ENCODE peak calls at places on chromosomes 1 and 21, in eight cellular contexts. One of them, this sample, is unnamed.
A peak's percentile ranks its signal among the peaks of the same experiment; 100 is the strongest.

GRCh38 chr1:242454262-242455051 is 70.0 kb downstream of the PLD5 start:
- DNase-seq in HFFc6: peak; percentile 16
- DNase-seq in CD8-positive, alpha-beta T cell: no peak
- DNase-seq in GM10248: peak; percentile 30
- DNase-seq in ovary: no peak
- DNase-seq in cardiac fibroblast: peak; percentile 57
- DNase-seq in GM20000: peak; percentile 34
- DNase-seq in brain microvascular endothelial cell: peak; percentile 6
- DNase-seq in this sample: no peak

GRCh38 chr1:198620951-198621824 is 17.7 kb upstream of the PTPRC start:
- DNase-seq in HFFc6: no peak
- DNase-seq in CD8-positive, alpha-beta T cell: peak; percentile 55
- DNase-seq in GM10248: peak; percentile 27
- DNase-seq in ovary: no peak
- DNase-seq in cardiac fibroblast: no peak
- DNase-seq in GM20000: peak; percentile 39
- DNase-seq in brain microvascular endothelial cell: no peak
- DNase-seq in this sample: no peak

GRCh38 chr1:169495916-169496315 is 10.2 kb upstream of the SLC19A2 start:
- DNase-seq in HFFc6: no peak
- DNase-seq in CD8-positive, alpha-beta T cell: no peak
- DNase-seq in GM10248: no peak
- DNase-seq in ovary: no peak
- DNase-seq in cardiac fibroblast: no peak
- DNase-seq in GM20000: no peak
- DNase-seq in brain microvascular endothelial cell: no peak
- DNase-seq in this sample: no peak

GRCh38 chr1:178693368-178693767 is 31.7 kb upstream of the RALGPS2 start:
- DNase-seq in HFFc6: no peak
- DNase-seq in CD8-positive, alpha-beta T cell: no peak
- DNase-seq in GM10248: no peak
- DNase-seq in ovary: no peak
- DNase-seq in cardiac fibroblast: no peak
- DNase-seq in GM20000: no peak
- DNase-seq in brain microvascular endothelial cell: no peak
- DNase-seq in this sample: no peak

GRCh38 chr1:212267017-212267416 is 18.2 kb upstream of the PPP2R5A start:
- DNase-seq in HFFc6: no peak
- DNase-seq in CD8-positive, alpha-beta T cell: no peak
- DNase-seq in GM10248: no peak
- DNase-seq in ovary: no peak
- DNase-seq in cardiac fibroblast: no peak
- DNase-seq in GM20000: no peak
- DNase-seq in brain microvascular endothelial cell: no peak
- DNase-seq in this sample: no peak

GRCh38 chr1:99297923-99298322 is 33.6 kb downstream of the PLPPR4 start:
- DNase-seq in HFFc6: no peak
- DNase-seq in CD8-positive, alpha-beta T cell: no peak
- DNase-seq in GM10248: no peak
- DNase-seq in ovary: no peak
- DNase-seq in cardiac fibroblast: no peak
- DNase-seq in GM20000: no peak
- DNase-seq in brain microvascular endothelial cell: no peak
- DNase-seq in this sample: no peak

GRCh38 chr1:204307334-204307883 is 52.3 kb downstream of the PLEKHA6 start:
- DNase-seq in HFFc6: no peak
- DNase-seq in CD8-positive, alpha-beta T cell: no peak
- DNase-seq in GM10248: no peak
- DNase-seq in ovary: peak; percentile 62
- DNase-seq in cardiac fibroblast: no peak
- DNase-seq in GM20000: no peak
- DNase-seq in brain microvascular endothelial cell: no peak
- DNase-seq in this sample: no peak

GRCh38 chr1:47875831-47876586 is 121.2 kb downstream of the TRABD2B start:
- DNase-seq in HFFc6: no peak
- DNase-seq in CD8-positive, alpha-beta T cell: no peak
- DNase-seq in GM10248: no peak
- DNase-seq in ovary: no peak
- DNase-seq in cardiac fibroblast: no peak
- DNase-seq in GM20000: no peak
- DNase-seq in brain microvascular endothelial cell: peak; percentile 8
- DNase-seq in this sample: no peak

GRCh38 chr1:229148041-229148671 is 122.8 kb upstream of the RAB4A start:
- DNase-seq in HFFc6: no peak
- DNase-seq in CD8-positive, alpha-beta T cell: no peak
- DNase-seq in GM10248: no peak
- DNase-seq in ovary: peak; percentile 32
- DNase-seq in cardiac fibroblast: no peak
- DNase-seq in GM20000: no peak
- DNase-seq in brain microvascular endothelial cell: no peak
- DNase-seq in this sample: no peak

GRCh38 chr21:19853709-19854575 is 1144.3 kb upstream of the NCAM2 start:
- DNase-seq in HFFc6: no peak
- DNase-seq in CD8-positive, alpha-beta T cell: no peak
- DNase-seq in GM10248: no peak
- DNase-seq in ovary: no peak
- DNase-seq in cardiac fibroblast: no peak
- DNase-seq in GM20000: no peak
- DNase-seq in brain microvascular endothelial cell: no peak
- DNase-seq in this sample: no peak

GRCh38 chr1:88061106-88061829 is 622.8 kb upstream of the PKN2 start:
- DNase-seq in HFFc6: peak; percentile 70
- DNase-seq in CD8-positive, alpha-beta T cell: no peak
- DNase-seq in GM10248: peak; percentile 14
- DNase-seq in ovary: no peak
- DNase-seq in cardiac fibroblast: peak; percentile 80
- DNase-seq in GM20000: peak; percentile 10
- DNase-seq in brain microvascular endothelial cell: peak; percentile 57
- DNase-seq in this sample: no peak

GRCh38 chr1:107262472-107263286 is 121.8 kb downstream of the NTNG1 start:
- DNase-seq in HFFc6: no peak
- DNase-seq in CD8-positive, alpha-beta T cell: no peak
- DNase-seq in GM10248: no peak
- DNase-seq in ovary: no peak
- DNase-seq in cardiac fibroblast: no peak
- DNase-seq in GM20000: no peak
- DNase-seq in brain microvascular endothelial cell: peak; percentile 1
- DNase-seq in this sample: no peak

GRCh38 chr1:100038401-100039306 is 68.9 kb downstream of the SLC35A3 start:
- DNase-seq in HFFc6: peak; percentile 42
- DNase-seq in CD8-positive, alpha-beta T cell: peak; percentile 74
- DNase-seq in GM10248: peak; percentile 66
- DNase-seq in ovary: peak; percentile 59
- DNase-seq in cardiac fibroblast: peak; percentile 70
- DNase-seq in GM20000: peak; percentile 76
- DNase-seq in brain microvascular endothelial cell: peak; percentile 69
- DNase-seq in this sample: peak; percentile 79

GRCh38 chr1:5110508-5110907 is 456.1 kb downstream of the AJAP1 start:
- DNase-seq in HFFc6: no peak
- DNase-seq in CD8-positive, alpha-beta T cell: no peak
- DNase-seq in GM10248: no peak
- DNase-seq in ovary: no peak
- DNase-seq in cardiac fibroblast: no peak
- DNase-seq in GM20000: no peak
- DNase-seq in brain microvascular endothelial cell: no peak
- DNase-seq in this sample: no peak

DNA sequence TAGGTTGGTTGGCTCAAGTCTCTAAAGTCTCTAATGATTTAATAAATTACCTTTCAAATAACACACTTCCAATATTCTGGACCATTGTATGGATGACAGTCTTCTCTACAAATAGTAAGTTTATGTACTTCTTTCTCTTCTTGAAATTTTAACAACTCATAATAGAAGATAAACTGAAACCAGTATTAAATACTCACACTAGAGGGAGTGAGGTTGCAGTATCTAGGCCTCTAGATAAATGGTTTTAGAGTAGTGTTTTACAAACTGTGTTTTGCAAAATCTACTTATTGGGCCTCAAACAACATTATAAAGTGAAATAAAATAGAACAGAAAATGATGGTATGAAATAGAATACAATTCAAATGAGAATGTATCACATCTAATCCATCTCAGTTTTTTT is 479.9 kb upstream of the BRINP3 start:
- DNase-seq in HFFc6: no peak
- DNase-seq in CD8-positive, alpha-beta T cell: no peak
- DNase-seq in GM10248: no peak
- DNase-seq in ovary: no peak
- DNase-seq in cardiac fibroblast: no peak
- DNase-seq in GM20000: no peak
- DNase-seq in brain microvascular endothelial cell: no peak
- DNase-seq in this sample: no peak
- TF ChIP-seq CTCF in HFFc6: no peak
- TF ChIP-seq CTCF in CD8-positive, alpha-beta T cell: no peak
- TF ChIP-seq CTCF in GM10248: no peak
- TF ChIP-seq CTCF in ovary: no peak
- TF ChIP-seq CTCF in cardiac fibroblast: no peak
- TF ChIP-seq CTCF in GM20000: no peak
- TF ChIP-seq CTCF in brain microvascular endothelial cell: no peak
- TF ChIP-seq CTCF in this sample: no peak

DNA sequence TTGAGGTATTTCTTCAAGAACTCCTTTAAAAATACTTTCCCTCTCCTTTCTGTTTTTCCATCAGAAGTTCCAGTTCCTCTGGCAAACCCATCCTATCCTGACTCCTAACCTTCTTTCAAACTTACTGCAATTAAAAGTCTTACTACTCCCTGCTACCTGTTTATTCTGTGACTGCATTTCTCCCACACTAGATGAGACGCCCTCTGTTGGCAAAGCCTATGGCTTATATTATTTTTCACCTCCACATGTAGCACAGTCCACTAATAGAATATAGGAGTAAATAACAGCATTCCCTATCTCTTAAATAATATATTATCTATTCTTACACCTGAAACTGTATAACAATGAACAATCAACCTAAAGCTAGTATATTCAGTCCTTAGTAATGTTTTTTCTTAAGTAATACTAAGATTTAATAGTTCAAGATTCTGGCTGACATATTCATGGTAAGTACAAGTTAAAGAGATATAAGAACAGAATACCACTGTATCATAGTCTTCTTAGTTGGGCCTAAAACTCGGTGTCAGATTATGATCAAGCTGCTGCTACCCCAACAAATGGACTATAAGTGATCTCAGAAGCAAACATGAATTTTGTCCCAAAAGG is 54.8 kb downstream of the RAB3GAP2 start:
- DNase-seq in HFFc6: no peak
- DNase-seq in CD8-positive, alpha-beta T cell: no peak
- DNase-seq in GM10248: no peak
- DNase-seq in ovary: no peak
- DNase-seq in cardiac fibroblast: peak; percentile 23
- DNase-seq in GM20000: no peak
- DNase-seq in brain microvascular endothelial cell: no peak
- DNase-seq in this sample: no peak
- TF ChIP-seq CTCF in HFFc6: peak; percentile 64
- TF ChIP-seq CTCF in CD8-positive, alpha-beta T cell: no peak
- TF ChIP-seq CTCF in GM10248: peak; percentile 48
- TF ChIP-seq CTCF in ovary: no peak
- TF ChIP-seq CTCF in cardiac fibroblast: peak; percentile 42
- TF ChIP-seq CTCF in GM20000: peak; percentile 49
- TF ChIP-seq CTCF in brain microvascular endothelial cell: peak; percentile 67
- TF ChIP-seq CTCF in this sample: no peak

GRCh38 chr1:26327956-26328362 is 10.2 kb downstream of the CD52 start:
- DNase-seq in HFFc6: no peak
- DNase-seq in CD8-positive, alpha-beta T cell: no peak
- DNase-seq in GM10248: no peak
- DNase-seq in ovary: no peak
- DNase-seq in cardiac fibroblast: no peak
- DNase-seq in GM20000: no peak
- DNase-seq in brain microvascular endothelial cell: no peak
- DNase-seq in this sample: no peak
- TF ChIP-seq CTCF in HFFc6: no peak
- TF ChIP-seq CTCF in CD8-positive, alpha-beta T cell: no peak
- TF ChIP-seq CTCF in GM10248: no peak
- TF ChIP-seq CTCF in ovary: no peak
- TF ChIP-seq CTCF in cardiac fibroblast: no peak
- TF ChIP-seq CTCF in GM20000: no peak
- TF ChIP-seq CTCF in brain microvascular endothelial cell: no peak
- TF ChIP-seq CTCF in this sample: no peak

GRCh38 chr1:2015383-2015735 is 3.8 kb upstream of the GABRD start:
- DNase-seq in HFFc6: no peak
- DNase-seq in CD8-positive, alpha-beta T cell: no peak
- DNase-seq in GM10248: no peak
- DNase-seq in ovary: no peak
- DNase-seq in cardiac fibroblast: no peak
- DNase-seq in GM20000: no peak
- DNase-seq in brain microvascular endothelial cell: no peak
- DNase-seq in this sample: no peak

GRCh38 chr1:2016123-2016522 is 3.0 kb upstream of the GABRD start:
- DNase-seq in HFFc6: no peak
- DNase-seq in CD8-positive, alpha-beta T cell: no peak
- DNase-seq in GM10248: no peak
- DNase-seq in ovary: no peak
- DNase-seq in cardiac fibroblast: no peak
- DNase-seq in GM20000: no peak
- DNase-seq in brain microvascular endothelial cell: no peak
- DNase-seq in this sample: no peak

GRCh38 chr1:2018217-2019161 is 656 bp upstream of the GABRD start:
- DNase-seq in HFFc6: no peak
- DNase-seq in CD8-positive, alpha-beta T cell: no peak
- DNase-seq in GM10248: no peak
- DNase-seq in ovary: no peak
- DNase-seq in cardiac fibroblast: no peak
- DNase-seq in GM20000: no peak
- DNase-seq in brain microvascular endothelial cell: no peak
- DNase-seq in this sample: no peak

GRCh38 chr1:2014726-2015382 is 4.3 kb upstream of the GABRD start:
- DNase-seq in HFFc6: no peak
- DNase-seq in CD8-positive, alpha-beta T cell: no peak
- DNase-seq in GM10248: no peak
- DNase-seq in ovary: no peak
- DNase-seq in cardiac fibroblast: no peak
- DNase-seq in GM20000: no peak
- DNase-seq in brain microvascular endothelial cell: no peak
- DNase-seq in this sample: no peak

GRCh38 chr1:2014181-2014580 is 5.0 kb upstream of the GABRD start:
- DNase-seq in HFFc6: no peak
- DNase-seq in CD8-positive, alpha-beta T cell: no peak
- DNase-seq in GM10248: no peak
- DNase-seq in ovary: no peak
- DNase-seq in cardiac fibroblast: no peak
- DNase-seq in GM20000: no peak
- DNase-seq in brain microvascular endothelial cell: no peak
- DNase-seq in this sample: no peak
- TF ChIP-seq CTCF in HFFc6: no peak
- TF ChIP-seq CTCF in CD8-positive, alpha-beta T cell: no peak
- TF ChIP-seq CTCF in GM10248: no peak
- TF ChIP-seq CTCF in ovary: no peak
- TF ChIP-seq CTCF in cardiac fibroblast: no peak
- TF ChIP-seq CTCF in GM20000: no peak
- TF ChIP-seq CTCF in brain microvascular endothelial cell: no peak
- TF ChIP-seq CTCF in this sample: no peak